ENCODE peak calls at places on chromosomes 7 and 10, in eight cellular contexts. S is neural progenitor cell, O is upper lobe of right lung, I is body of pancreas, L is transverse colon, H is astrocyte, B is heart right ventricle, U is heart left ventricle. Y is an unnamed sample.

GRCh38 chr7:1742555-1743303 is 72.7 kb downstream of the ELFN1 start:
- DNase-seq in S (no peak), O (no peak), I (peak), L (peak), H (no peak), B (peak), U (peak), Y (peak)

GRCh38 chr7:16301251-16301650 is 120.1 kb downstream of the CRPPA start:
- DNase-seq in S (no peak), O (no peak), I (no peak), L (no peak), H (no peak), B (no peak), U (no peak), Y (no peak)

GRCh38 chr7:6886198-6886597 is 60.1 kb upstream of the CCZ1B start:
- DNase-seq in S (no peak), O (no peak), I (no peak), L (no peak), H (no peak), B (no peak), U (no peak), Y (no peak)

GRCh38 chr10:124568858-124569622 is 107.4 kb downstream of the LHPP start:
- DNase-seq in S (peak), O (peak), I (no peak), L (no peak), H (no peak), B (no peak), U (no peak), Y (no peak)

GRCh38 chr7:26930201-26930600 is 65.8 kb upstream of the SKAP2 start:
- DNase-seq in S (no peak), O (no peak), I (no peak), L (no peak), H (no peak), B (no peak), U (no peak), Y (peak)

GRCh38 chr7:22667562-22668239 is 59.3 kb upstream of the IL6 start:
- DNase-seq in S (no peak), O (no peak), I (no peak), L (no peak), H (peak), B (no peak), U (no peak), Y (peak)

GRCh38 chr10:22344204-22344603 is 1.1 kb upstream of the SPAG6 start:
- DNase-seq in S (no peak), O (no peak), I (no peak), L (no peak), H (no peak), B (no peak), U (no peak), Y (no peak)

GRCh38 chr7:35729061-35729783 is 34.3 kb upstream of the HERPUD2 start:
- DNase-seq in S (no peak), O (no peak), I (no peak), L (peak), H (no peak), B (no peak), U (no peak), Y (no peak)

GRCh38 chr7:70506463-70506862 is 625.5 kb upstream of the GALNT17 start:
- DNase-seq in S (peak), O (no peak), I (no peak), L (no peak), H (no peak), B (no peak), U (no peak), Y (no peak)

GRCh38 chr10:92011560-92012214 is 88.1 kb downstream of the BTAF1 start:
- DNase-seq in S (no peak), O (no peak), I (no peak), L (no peak), H (peak), B (no peak), U (no peak), Y (peak)

GRCh38 chr7:95323410-95324129 is 762 bp downstream of the PON1 start:
- DNase-seq in S (no peak), O (no peak), I (no peak), L (no peak), H (no peak), B (no peak), U (no peak), Y (no peak)

GRCh38 chr7:126716321-126716720 is 536.4 kb downstream of the GRM8 start:
- DNase-seq in S (no peak), O (no peak), I (no peak), L (no peak), H (no peak), B (no peak), U (no peak), Y (no peak)

GRCh38 chr7:1850111-1850975 is 180.3 kb downstream of the ELFN1 start:
- DNase-seq in S (no peak), O (peak), I (no peak), L (no peak), H (no peak), B (peak), U (no peak), Y (no peak)

GRCh38 chr10:79385392-79385795 is 38.1 kb downstream of the PPIF start:
- DNase-seq in S (no peak), O (peak), I (peak), L (no peak), H (no peak), B (no peak), U (no peak), Y (no peak)

DNA sequence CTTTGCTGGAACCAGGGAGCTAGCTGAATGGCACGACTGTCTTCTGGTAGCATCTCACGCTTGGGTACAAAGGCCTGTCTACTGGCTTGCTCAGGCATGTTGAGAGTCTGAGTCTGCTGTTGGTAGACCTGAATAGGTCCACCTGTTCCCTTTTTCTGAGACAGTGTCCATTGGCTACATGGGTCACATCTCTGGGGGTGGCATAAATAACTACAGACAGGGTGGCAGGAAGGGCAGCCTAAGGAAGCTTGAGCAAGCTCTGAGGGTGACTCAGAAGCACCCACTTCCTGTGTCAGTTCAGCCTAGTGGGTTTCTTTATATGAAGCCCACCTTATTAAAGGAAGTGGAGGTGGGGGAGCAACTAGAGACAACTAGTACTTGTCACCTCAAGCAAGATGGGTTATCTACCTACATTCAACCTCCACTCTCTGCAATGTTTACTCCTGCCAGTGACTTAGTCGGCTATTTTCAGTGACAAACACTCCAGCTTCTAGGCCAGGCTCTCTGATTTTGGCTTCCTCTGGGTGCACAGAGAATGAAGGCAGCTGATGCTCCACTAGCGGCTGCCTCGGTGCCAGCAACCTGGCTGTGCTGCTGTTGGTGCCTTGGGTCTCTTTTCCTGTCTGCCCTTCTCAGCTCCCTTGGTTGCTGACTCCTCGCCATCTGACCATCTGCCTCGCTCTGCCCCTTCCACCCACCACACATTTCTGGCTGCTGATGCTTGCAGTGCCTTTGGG is 5.7 kb upstream of the ZYX start:
- DNase-seq in S (no peak), O (no peak), I (no peak), L (no peak), H (no peak), B (no peak), U (no peak), Y (peak)
- H3K4me3 ChIP-seq in S (no peak), O (no peak), I (no peak), L (no peak), H (no peak), B (no peak), U (no peak), Y (no peak)

GRCh38 chr7:75945297-75946168 is 30.6 kb downstream of the POR start:
- DNase-seq in S (no peak), O (no peak), I (peak), L (no peak), H (no peak), B (no peak), U (no peak), Y (peak)
- TF ChIP-seq CTCF in S (no peak), O (no peak), I (peak), L (no peak), H (no peak), B (peak), U (peak), Y (no peak)

DNA sequence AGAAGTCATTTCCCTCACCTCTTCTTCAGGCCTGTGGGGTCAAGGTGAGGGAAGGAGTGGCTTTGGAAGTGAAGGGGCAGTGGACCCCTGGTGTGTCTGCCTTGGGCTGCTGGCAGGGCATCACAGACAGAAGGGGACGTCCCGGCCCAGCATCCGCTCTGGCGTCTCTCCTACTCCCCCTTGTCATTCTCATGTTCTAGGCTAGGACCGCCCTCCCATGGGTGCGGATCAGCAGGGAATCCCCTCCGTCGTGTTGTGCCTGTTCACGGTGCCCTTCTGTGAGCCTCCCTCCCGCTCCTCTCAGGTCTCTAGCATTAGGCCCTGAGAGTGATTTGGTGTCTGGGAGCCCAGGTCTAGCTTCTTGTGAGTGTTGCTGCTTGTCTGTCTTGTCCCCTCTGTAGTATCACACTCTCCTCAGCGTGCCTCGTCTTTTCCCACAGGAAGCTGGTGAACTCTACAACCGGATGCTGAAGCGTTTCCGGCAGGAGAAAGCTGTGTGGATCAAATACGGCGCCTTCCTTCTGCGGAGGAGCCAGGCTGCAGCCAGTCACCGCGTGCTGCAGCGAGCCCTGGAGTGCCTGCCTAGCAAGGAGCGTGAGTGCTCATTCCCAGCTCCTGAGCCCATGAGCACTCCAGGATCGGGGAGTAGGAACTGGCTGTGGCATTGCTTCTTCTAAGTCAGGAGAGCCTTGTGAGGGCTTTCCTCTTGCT is 8.5 kb downstream of the CALHM2 start:
- DNase-seq in S (no peak), O (no peak), I (no peak), L (no peak), H (no peak), B (no peak), U (no peak), Y (no peak)
- H3K4me3 ChIP-seq in S (no peak), O (no peak), I (no peak), L (no peak), H (no peak), B (no peak), U (no peak), Y (no peak)

GRCh38 chr10:84238909-84239308 is 2.4 kb downstream of the LRIT1 start:
- DNase-seq in S (no peak), O (no peak), I (no peak), L (no peak), H (no peak), B (no peak), U (no peak), Y (no peak)

GRCh38 chr10:84235096-84235495 is 6.2 kb downstream of the LRIT1 start:
- DNase-seq in S (no peak), O (no peak), I (no peak), L (no peak), H (no peak), B (no peak), U (no peak), Y (no peak)

GRCh38 chr10:84236807-84237198 is 4.5 kb downstream of the LRIT1 start:
- DNase-seq in S (no peak), O (no peak), I (no peak), L (no peak), H (no peak), B (no peak), U (no peak), Y (no peak)

GRCh38 chr10:84234508-84234907 is 6.8 kb downstream of the LRIT1 start:
- DNase-seq in S (no peak), O (no peak), I (no peak), L (no peak), H (no peak), B (no peak), U (no peak), Y (no peak)

GRCh38 chr10:84237199-84238051 is 3.9 kb downstream of the LRIT1 start:
- DNase-seq in S (peak), O (no peak), I (no peak), L (no peak), H (no peak), B (peak), U (peak), Y (no peak)
- TF ChIP-seq CTCF in S (peak), O (no peak), I (no peak), L (no peak), H (no peak), B (peak), U (peak), Y (peak)

GRCh38 chr10:100747826-100748231 is 2.4 kb downstream of the PAX2 start:
- DNase-seq in S (peak), O (no peak), I (no peak), L (no peak), H (no peak), B (no peak), U (no peak), Y (no peak)
- H3K4me3 ChIP-seq in S (peak), O (no peak), I (no peak), L (no peak), H (no peak), B (peak), U (peak), Y (no peak)

GRCh38 chr7:99325597-99326407 is at the start of gene ARPC1A:
- DNase-seq in S (peak), O (peak), I (peak), L (peak), H (peak), B (peak), U (peak), Y (peak)
- TF ChIP-seq CTCF in S (peak), O (peak), I (peak), L (peak), H (no peak), B (no peak), U (no peak), Y (peak)

GRCh38 chr10:71213761-71214440 is 1.5 kb downstream of the UNC5B start:
- DNase-seq in S (peak), O (peak), I (peak), L (peak), H (peak), B (no peak), U (no peak), Y (peak)
- H3K4me3 ChIP-seq in S (peak), O (peak), I (no peak), L (peak), H (peak), B (peak), U (peak), Y (peak)